ENCODE peak calls at places on chromosomes 5 and 9, in six cellular contexts. E, C, R, I, G and K are unnamed samples.

GRCh38 chr9:73347123-73347522 is 195.5 kb downstream of the ANXA1 start:
- DNase-seq in G (no peak), I (no peak), E (no peak), R (no peak), C (no peak), K (no peak)

GRCh38 chr5:142222235-142222880 is 102.5 kb downstream of the SPRY4 start:
- DNase-seq in R (no peak), I (no peak), E (no peak), G (no peak), C (no peak), K (no peak)

GRCh38 chr5:143401253-143401845 is 2.1 kb downstream of the NR3C1 start:
- DNase-seq in I (no peak), E (no peak), G (no peak), C (no peak), R (no peak), K (no peak)

GRCh38 chr5:65873181-65873580 is 53.2 kb upstream of the ERBIN start:
- DNase-seq in I (no peak), C (no peak), G (no peak), R (no peak), E (no peak), K (no peak)

GRCh38 chr9:297104-297794 is 82.6 kb downstream of the DOCK8 start:
- DNase-seq in R (no peak), G (no peak), I (no peak), C (no peak), E (no peak), K (no peak)

GRCh38 chr9:20477940-20478620 is 144.2 kb downstream of the MLLT3 start:
- DNase-seq in I (no peak), G (no peak), E (no peak), C (no peak), R (no peak), K (peak)

GRCh38 chr9:114850871-114851270 is 45.0 kb upstream of the TNFSF15 start:
- DNase-seq in R (no peak), E (no peak), I (no peak), C (no peak), G (no peak), K (no peak)

GRCh38 chr5:116573279-116573616 is 1.4 kb downstream of the SEMA6A start:
- DNase-seq in I (no peak), R (peak), G (no peak), C (no peak), E (no peak), K (peak)

GRCh38 chr5:152246401-152246800 is 158.7 kb downstream of the NMUR2 start:
- DNase-seq in C (peak), R (peak), I (no peak), G (peak), E (no peak), K (no peak)

GRCh38 chr9:107784235-107784958 is 294.8 kb upstream of the KLF4 start:
- DNase-seq in I (no peak), R (peak), C (no peak), G (no peak), E (peak), K (peak)

GRCh38 chr9:77879344-77880089 is 152.1 kb downstream of the GNAQ start:
- DNase-seq in C (no peak), E (no peak), R (no peak), I (no peak), G (no peak), K (no peak)

GRCh38 chr5:93433422-93433821 is 147.6 kb downstream of the NR2F1-AS1 start:
- DNase-seq in R (peak), I (no peak), E (no peak), G (no peak), C (no peak), K (no peak)

GRCh38 chr5:53034832-53035231 is 45.7 kb downstream of the ITGA2 start:
- DNase-seq in E (no peak), R (no peak), I (no peak), G (no peak), C (no peak), K (no peak)

GRCh38 chr5:93598997-93599371 is 16.0 kb downstream of the NR2F1 start:
- DNase-seq in I (no peak), R (peak), E (no peak), C (no peak), G (no peak), K (no peak)

GRCh38 chr5:116154252-116154651 is 69.4 kb downstream of the COMMD10 start:
- DNase-seq in C (no peak), R (no peak), I (no peak), G (no peak), E (no peak), K (no peak)

GRCh38 chr5:106923409-106923808 is 747.3 kb downstream of the EFNA5 start:
- DNase-seq in G (no peak), C (no peak), E (no peak), R (no peak), I (no peak), K (no peak)

GRCh38 chr9:137309368-137310189 is 7.5 kb upstream of the NRARP start:
- DNase-seq in C (no peak), R (peak), G (no peak), I (no peak), E (no peak), K (no peak)

GRCh38 chr9:107983762-107984161 is 494.2 kb upstream of the KLF4 start:
- DNase-seq in E (no peak), R (no peak), I (no peak), C (no peak), G (no peak), K (peak)

GRCh38 chr5:2177244-2177643 is 294.5 kb upstream of the IRX4 start:
- DNase-seq in G (no peak), C (no peak), E (no peak), I (no peak), R (no peak), K (no peak)

GRCh38 chr9:110977259-110977709 is 61.0 kb downstream of the LPAR1 start:
- DNase-seq in R (no peak), E (peak), G (peak), I (no peak), C (no peak), K (no peak)

GRCh38 chr5:63923914-63924313 is 38.3 kb downstream of the HTR1A start:
- DNase-seq in I (no peak), E (no peak), R (no peak), C (no peak), G (no peak), K (no peak)

GRCh38 chr5:175692996-175693700 is 35.3 kb downstream of the HRH2 start:
- DNase-seq in I (no peak), R (no peak), G (peak), C (no peak), E (no peak), K (no peak)

GRCh38 chr9:2809692-2810423 is 34.0 kb downstream of the PUM3 start:
- DNase-seq in R (peak), E (peak), G (peak), C (no peak), I (no peak), K (peak)

GRCh38 chr5:149962040-149962439 is 1.5 kb downstream of the SLC26A2 start:
- DNase-seq in I (no peak), R (peak), G (peak), E (peak), C (no peak), K (peak)

GRCh38 chr9:89734561-89734960 is 129.7 kb downstream of the GADD45G start:
- DNase-seq in G (no peak), C (no peak), E (no peak), I (no peak), R (no peak), K (no peak)

GRCh38 chr5:105982526-105982925 is 1688.2 kb downstream of the EFNA5 start:
- DNase-seq in C (no peak), G (no peak), I (no peak), E (no peak), R (no peak), K (no peak)

GRCh38 chr5:134223406-134224251 is 2.2 kb downstream of the PPP2CA start:
- DNase-seq in G (no peak), R (no peak), I (no peak), E (no peak), C (no peak), K (no peak)

GRCh38 chr9:123997665-123998277 is 13.8 kb upstream of the LHX2 start:
- DNase-seq in G (no peak), C (no peak), E (no peak), I (no peak), R (no peak), K (no peak)

GRCh38 chr5:124887223-124887622 is 140.8 kb upstream of the ZNF608 start:
- DNase-seq in R (no peak), G (no peak), I (no peak), E (no peak), C (no peak), K (no peak)

GRCh38 chr5:177520906-177521513 is 4.2 kb upstream of the DDX41 start:
- DNase-seq in R (no peak), I (no peak), G (no peak), E (no peak), C (no peak), K (no peak)

GRCh38 chr9:122226142-122226757 is 2.5 kb downstream of the LHX6 start:
- DNase-seq in E (no peak), R (no peak), G (no peak), I (no peak), C (no peak), K (peak)

GRCh38 chr5:143201589-143201988 is 201.9 kb downstream of the NR3C1 start:
- DNase-seq in E (no peak), I (no peak), G (no peak), R (no peak), C (no peak), K (no peak)

GRCh38 chr5:38707352-38708324 is 138.2 kb upstream of the OSMR start:
- DNase-seq in G (no peak), I (no peak), R (no peak), E (no peak), C (no peak), K (no peak)